ENCODE peak calls at places on chromosomes 7 and 10, in eight cellular contexts. One of them, this sample, is unnamed.

GRCh38 chr7:83751217-83751616 is 102.3 kb upstream of the SEMA3E start:
- DNase-seq in lower lobe of right lung: no peak
- DNase-seq in psoas muscle: no peak
- DNase-seq in CD4-positive, alpha-beta T cell: no peak
- DNase-seq in cardiac muscle cell: no peak
- DNase-seq in mesendoderm: no peak
- DNase-seq in transverse colon: no peak
- DNase-seq in uterus: no peak
- DNase-seq in this sample: peak

GRCh38 chr10:58175990-58176910 is 91.4 kb downstream of the IPMK start:
- DNase-seq in lower lobe of right lung: no peak
- DNase-seq in psoas muscle: no peak
- DNase-seq in CD4-positive, alpha-beta T cell: no peak
- DNase-seq in cardiac muscle cell: peak
- DNase-seq in mesendoderm: peak
- DNase-seq in transverse colon: no peak
- DNase-seq in uterus: no peak
- DNase-seq in this sample: no peak

GRCh38 chr7:130912086-130912909 is 178.3 kb upstream of the KLF14 start:
- DNase-seq in lower lobe of right lung: no peak
- DNase-seq in psoas muscle: no peak
- DNase-seq in CD4-positive, alpha-beta T cell: no peak
- DNase-seq in cardiac muscle cell: peak
- DNase-seq in mesendoderm: peak
- DNase-seq in transverse colon: no peak
- DNase-seq in uterus: no peak
- DNase-seq in this sample: no peak

GRCh38 chr10:108290823-108291222 is 1126.3 kb upstream of the SORCS1 start:
- DNase-seq in lower lobe of right lung: no peak
- DNase-seq in psoas muscle: no peak
- DNase-seq in CD4-positive, alpha-beta T cell: no peak
- DNase-seq in cardiac muscle cell: no peak
- DNase-seq in mesendoderm: no peak
- DNase-seq in transverse colon: no peak
- DNase-seq in uterus: no peak
- DNase-seq in this sample: no peak

GRCh38 chr7:42238709-42239395 is 1.8 kb upstream of the GLI3 start:
- DNase-seq in lower lobe of right lung: no peak
- DNase-seq in psoas muscle: peak
- DNase-seq in CD4-positive, alpha-beta T cell: no peak
- DNase-seq in cardiac muscle cell: peak
- DNase-seq in mesendoderm: peak
- DNase-seq in transverse colon: peak
- DNase-seq in uterus: peak
- DNase-seq in this sample: peak

GRCh38 chr10:88958721-88959120 is 6.1 kb upstream of the ACTA2 start:
- DNase-seq in lower lobe of right lung: no peak
- DNase-seq in psoas muscle: no peak
- DNase-seq in CD4-positive, alpha-beta T cell: no peak
- DNase-seq in cardiac muscle cell: no peak
- DNase-seq in mesendoderm: no peak
- DNase-seq in transverse colon: no peak
- DNase-seq in uterus: no peak
- DNase-seq in this sample: no peak

GRCh38 chr7:66236713-66237303 is 31.7 kb downstream of the TPST1 start:
- DNase-seq in lower lobe of right lung: no peak
- DNase-seq in psoas muscle: no peak
- DNase-seq in CD4-positive, alpha-beta T cell: no peak
- DNase-seq in cardiac muscle cell: no peak
- DNase-seq in mesendoderm: no peak
- DNase-seq in transverse colon: no peak
- DNase-seq in uterus: no peak
- DNase-seq in this sample: no peak

GRCh38 chr10:104521901-104522827 is 118.9 kb upstream of the SORCS3 start:
- DNase-seq in lower lobe of right lung: no peak
- DNase-seq in psoas muscle: no peak
- DNase-seq in CD4-positive, alpha-beta T cell: no peak
- DNase-seq in cardiac muscle cell: no peak
- DNase-seq in mesendoderm: no peak
- DNase-seq in transverse colon: no peak
- DNase-seq in uterus: peak
- DNase-seq in this sample: no peak

GRCh38 chr10:131015271-131015670 is 296.2 kb downstream of the TCERG1L start:
- DNase-seq in lower lobe of right lung: no peak
- DNase-seq in psoas muscle: no peak
- DNase-seq in CD4-positive, alpha-beta T cell: no peak
- DNase-seq in cardiac muscle cell: no peak
- DNase-seq in mesendoderm: no peak
- DNase-seq in transverse colon: no peak
- DNase-seq in uterus: no peak
- DNase-seq in this sample: no peak

GRCh38 chr10:131011936-131012640 is 299.4 kb downstream of the TCERG1L start:
- DNase-seq in lower lobe of right lung: no peak
- DNase-seq in psoas muscle: no peak
- DNase-seq in CD4-positive, alpha-beta T cell: no peak
- DNase-seq in cardiac muscle cell: no peak
- DNase-seq in mesendoderm: no peak
- DNase-seq in transverse colon: no peak
- DNase-seq in uterus: no peak
- DNase-seq in this sample: no peak

GRCh38 chr10:131012641-131012985 is 298.9 kb downstream of the TCERG1L start:
- DNase-seq in lower lobe of right lung: no peak
- DNase-seq in psoas muscle: no peak
- DNase-seq in CD4-positive, alpha-beta T cell: no peak
- DNase-seq in cardiac muscle cell: no peak
- DNase-seq in mesendoderm: no peak
- DNase-seq in transverse colon: no peak
- DNase-seq in uterus: no peak
- DNase-seq in this sample: no peak

GRCh38 chr10:131014271-131014670 is 297.2 kb downstream of the TCERG1L start:
- DNase-seq in lower lobe of right lung: no peak
- DNase-seq in psoas muscle: no peak
- DNase-seq in CD4-positive, alpha-beta T cell: no peak
- DNase-seq in cardiac muscle cell: no peak
- DNase-seq in mesendoderm: no peak
- DNase-seq in transverse colon: no peak
- DNase-seq in uterus: no peak
- DNase-seq in this sample: no peak

DNA sequence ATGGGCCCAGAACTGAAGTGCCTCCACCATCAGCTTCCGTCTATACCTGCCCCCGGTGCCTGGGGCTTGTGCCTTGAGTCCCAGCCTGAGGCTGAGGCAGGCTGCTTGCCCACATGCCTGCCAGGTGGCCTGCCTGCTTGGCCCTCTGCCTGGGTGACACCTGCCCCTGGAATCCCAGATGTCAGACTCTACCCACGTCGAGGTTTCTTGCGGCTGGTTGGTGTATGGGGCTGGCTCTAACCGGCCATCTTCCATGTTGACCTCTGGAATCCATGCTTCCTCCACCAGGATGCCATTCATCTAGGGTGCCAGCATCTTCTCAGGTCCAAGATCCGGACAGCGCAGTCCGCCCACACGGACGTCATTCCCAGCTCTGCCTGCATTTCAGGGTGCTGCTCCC is 298.2 kb downstream of the TCERG1L start:
- DNase-seq in lower lobe of right lung: no peak
- DNase-seq in psoas muscle: no peak
- DNase-seq in CD4-positive, alpha-beta T cell: no peak
- DNase-seq in cardiac muscle cell: no peak
- DNase-seq in mesendoderm: no peak
- DNase-seq in transverse colon: no peak
- DNase-seq in uterus: no peak
- DNase-seq in this sample: no peak
- H3K27ac ChIP-seq in lower lobe of right lung: no peak
- H3K27ac ChIP-seq in psoas muscle: no peak
- H3K27ac ChIP-seq in CD4-positive, alpha-beta T cell: no peak
- H3K27ac ChIP-seq in cardiac muscle cell: no peak
- H3K27ac ChIP-seq in mesendoderm: no peak
- H3K27ac ChIP-seq in transverse colon: no peak
- H3K27ac ChIP-seq in uterus: no peak
- H3K27ac ChIP-seq in this sample: no peak

GRCh38 chr10:110631934-110632333 is 12.2 kb upstream of the RBM20 start:
- DNase-seq in lower lobe of right lung: no peak
- DNase-seq in psoas muscle: no peak
- DNase-seq in CD4-positive, alpha-beta T cell: no peak
- DNase-seq in cardiac muscle cell: no peak
- DNase-seq in mesendoderm: no peak
- DNase-seq in transverse colon: no peak
- DNase-seq in uterus: no peak
- DNase-seq in this sample: no peak

GRCh38 chr10:110625356-110625894 is 18.7 kb upstream of the RBM20 start:
- DNase-seq in lower lobe of right lung: no peak
- DNase-seq in psoas muscle: no peak
- DNase-seq in CD4-positive, alpha-beta T cell: no peak
- DNase-seq in cardiac muscle cell: no peak
- DNase-seq in mesendoderm: no peak
- DNase-seq in transverse colon: peak
- DNase-seq in uterus: no peak
- DNase-seq in this sample: no peak

GRCh38 chr10:110628161-110628560 is 16.0 kb upstream of the RBM20 start:
- DNase-seq in lower lobe of right lung: no peak
- DNase-seq in psoas muscle: no peak
- DNase-seq in CD4-positive, alpha-beta T cell: no peak
- DNase-seq in cardiac muscle cell: no peak
- DNase-seq in mesendoderm: no peak
- DNase-seq in transverse colon: no peak
- DNase-seq in uterus: no peak
- DNase-seq in this sample: no peak

GRCh38 chr10:110629680-110630191 is 14.4 kb upstream of the RBM20 start:
- DNase-seq in lower lobe of right lung: no peak
- DNase-seq in psoas muscle: no peak
- DNase-seq in CD4-positive, alpha-beta T cell: no peak
- DNase-seq in cardiac muscle cell: no peak
- DNase-seq in mesendoderm: no peak
- DNase-seq in transverse colon: no peak
- DNase-seq in uterus: no peak
- DNase-seq in this sample: peak

DNA sequence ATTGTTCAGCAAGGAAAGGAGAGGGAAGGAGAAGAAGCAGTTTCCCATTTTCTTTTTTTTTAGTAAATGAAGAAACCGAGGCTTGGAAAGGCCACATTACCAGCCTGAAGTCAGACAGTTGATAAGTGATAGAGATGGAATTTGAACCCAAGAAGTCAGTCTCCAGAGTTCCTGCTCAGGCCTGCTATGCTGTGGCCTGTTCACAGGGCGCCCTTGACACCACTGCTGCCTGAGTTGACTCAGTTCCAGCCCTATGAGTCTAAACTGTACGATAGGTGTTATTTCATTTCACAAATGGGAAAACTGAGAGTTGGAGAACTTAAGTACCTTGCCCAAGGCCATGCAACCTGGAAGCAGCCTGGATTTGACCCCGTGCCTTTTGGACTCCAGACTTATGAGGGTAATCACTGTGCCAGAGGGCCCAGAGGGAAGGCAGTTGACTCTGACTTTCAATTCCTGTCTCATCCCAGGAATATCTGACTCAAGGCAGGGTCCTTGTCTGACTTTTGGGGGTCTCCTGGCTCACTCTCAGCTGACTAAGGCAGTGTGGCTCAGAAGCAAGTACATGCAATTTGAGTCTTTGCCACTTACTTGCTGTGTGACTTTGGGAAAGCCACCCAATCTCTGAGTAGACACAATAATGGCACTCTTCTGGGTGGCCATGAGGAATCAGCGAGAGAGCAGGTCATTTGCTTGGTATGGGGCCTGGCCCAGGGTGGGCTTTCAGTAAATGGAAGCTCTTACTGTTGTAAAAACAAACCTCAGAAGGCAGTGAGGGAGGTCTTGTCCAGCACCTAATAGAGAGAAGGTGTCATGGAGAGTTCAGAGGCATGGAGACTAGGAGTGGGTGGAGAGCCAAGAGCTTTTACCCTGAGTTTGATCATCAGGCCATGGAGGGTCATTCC is 17.9 kb upstream of the RBM20 start:
- DNase-seq in lower lobe of right lung: no peak
- DNase-seq in psoas muscle: no peak
- DNase-seq in CD4-positive, alpha-beta T cell: no peak
- DNase-seq in cardiac muscle cell: no peak
- DNase-seq in mesendoderm: no peak
- DNase-seq in transverse colon: no peak
- DNase-seq in uterus: no peak
- DNase-seq in this sample: no peak
- H3K27ac ChIP-seq in lower lobe of right lung: no peak
- H3K27ac ChIP-seq in psoas muscle: no peak
- H3K27ac ChIP-seq in CD4-positive, alpha-beta T cell: no peak
- H3K27ac ChIP-seq in cardiac muscle cell: no peak
- H3K27ac ChIP-seq in mesendoderm: no peak
- H3K27ac ChIP-seq in transverse colon: no peak
- H3K27ac ChIP-seq in uterus: no peak
- H3K27ac ChIP-seq in this sample: no peak

GRCh38 chr7:24742764-24743163 is 14.5 kb downstream of the GSDME start:
- DNase-seq in lower lobe of right lung: no peak
- DNase-seq in psoas muscle: no peak
- DNase-seq in CD4-positive, alpha-beta T cell: no peak
- DNase-seq in cardiac muscle cell: no peak
- DNase-seq in mesendoderm: no peak
- DNase-seq in transverse colon: no peak
- DNase-seq in uterus: no peak
- DNase-seq in this sample: no peak

GRCh38 chr7:24738577-24738976 is 18.7 kb downstream of the GSDME start:
- DNase-seq in lower lobe of right lung: no peak
- DNase-seq in psoas muscle: no peak
- DNase-seq in CD4-positive, alpha-beta T cell: no peak
- DNase-seq in cardiac muscle cell: no peak
- DNase-seq in mesendoderm: no peak
- DNase-seq in transverse colon: no peak
- DNase-seq in uterus: no peak
- DNase-seq in this sample: no peak

GRCh38 chr7:24739306-24739705 is 18.0 kb downstream of the GSDME start:
- DNase-seq in lower lobe of right lung: no peak
- DNase-seq in psoas muscle: no peak
- DNase-seq in CD4-positive, alpha-beta T cell: no peak
- DNase-seq in cardiac muscle cell: no peak
- DNase-seq in mesendoderm: no peak
- DNase-seq in transverse colon: no peak
- DNase-seq in uterus: no peak
- DNase-seq in this sample: no peak

GRCh38 chr7:24741691-24742639 is 15.3 kb downstream of the GSDME start:
- DNase-seq in lower lobe of right lung: no peak
- DNase-seq in psoas muscle: peak
- DNase-seq in CD4-positive, alpha-beta T cell: no peak
- DNase-seq in cardiac muscle cell: peak
- DNase-seq in mesendoderm: peak
- DNase-seq in transverse colon: no peak
- DNase-seq in uterus: peak
- DNase-seq in this sample: peak

GRCh38 chr7:24740821-24741220 is 16.4 kb downstream of the GSDME start:
- DNase-seq in lower lobe of right lung: no peak
- DNase-seq in psoas muscle: peak
- DNase-seq in CD4-positive, alpha-beta T cell: no peak
- DNase-seq in cardiac muscle cell: no peak
- DNase-seq in mesendoderm: no peak
- DNase-seq in transverse colon: no peak
- DNase-seq in uterus: no peak
- DNase-seq in this sample: no peak
- H3K27ac ChIP-seq in lower lobe of right lung: no peak
- H3K27ac ChIP-seq in psoas muscle: peak
- H3K27ac ChIP-seq in CD4-positive, alpha-beta T cell: no peak
- H3K27ac ChIP-seq in cardiac muscle cell: no peak
- H3K27ac ChIP-seq in mesendoderm: no peak
- H3K27ac ChIP-seq in transverse colon: no peak
- H3K27ac ChIP-seq in uterus: peak
- H3K27ac ChIP-seq in this sample: no peak

DNA sequence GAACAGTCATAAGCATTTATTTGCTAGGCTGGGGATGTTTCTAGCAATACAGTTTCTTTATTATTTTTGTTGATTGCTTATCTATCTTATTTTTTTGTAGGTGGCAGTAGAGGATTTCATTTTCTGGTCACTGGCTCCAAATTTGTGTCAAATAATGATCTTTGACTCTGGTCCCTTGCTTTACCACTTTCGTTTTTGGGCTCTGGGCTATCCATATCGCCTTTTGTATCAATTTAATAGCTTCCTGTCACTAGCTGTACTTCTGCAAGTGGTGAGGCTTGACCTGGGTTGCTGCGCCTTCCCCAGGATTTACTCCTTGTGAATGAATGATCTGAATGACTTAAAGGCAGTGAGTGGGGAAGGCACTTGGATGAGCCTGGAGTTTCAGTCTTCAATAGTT is 48.4 kb downstream of the MDFIC start:
- DNase-seq in lower lobe of right lung: no peak
- DNase-seq in psoas muscle: no peak
- DNase-seq in CD4-positive, alpha-beta T cell: no peak
- DNase-seq in cardiac muscle cell: no peak
- DNase-seq in mesendoderm: no peak
- DNase-seq in transverse colon: no peak
- DNase-seq in uterus: no peak
- DNase-seq in this sample: no peak
- H3K27ac ChIP-seq in lower lobe of right lung: no peak
- H3K27ac ChIP-seq in psoas muscle: no peak
- H3K27ac ChIP-seq in CD4-positive, alpha-beta T cell: no peak
- H3K27ac ChIP-seq in cardiac muscle cell: no peak
- H3K27ac ChIP-seq in mesendoderm: no peak
- H3K27ac ChIP-seq in transverse colon: no peak
- H3K27ac ChIP-seq in uterus: no peak
- H3K27ac ChIP-seq in this sample: no peak